ENCODE peak calls at places on chromosomes 1 and 21, in five cellular contexts. Q is adrenal gland; C is CD8-positive, alpha-beta memory T cell; I is hepatocyte; L is body of pancreas. X is an unnamed sample.

GRCh38 chr1:235426680-235427079 is 59.5 kb downstream of the TBCE start:
- DNase-seq in Q (no peak), C (no peak), I (no peak), L (no peak), X (no peak)

GRCh38 chr1:212463565-212464270 is 31.0 kb downstream of the NENF start:
- DNase-seq in Q (no peak), C (no peak), I (no peak), L (no peak), X (no peak)

GRCh38 chr21:39175154-39175553 is 8.1 kb downstream of the PSMG1 start:
- DNase-seq in Q (no peak), C (no peak), I (peak; percentile 29), L (no peak), X (peak; percentile 26)

GRCh38 chr1:11058595-11059165 is 1.1 kb downstream of the SRM start:
- DNase-seq in Q (no peak), C (no peak), I (no peak), L (peak; percentile 63), X (no peak)

GRCh38 chr1:90729484-90730246 is 12.6 kb upstream of the BARHL2 start:
- DNase-seq in Q (no peak), C (no peak), I (peak; percentile 47), L (no peak), X (no peak)

GRCh38 chr1:54337034-54337433 is 69.2 kb downstream of the SSBP3 start:
- DNase-seq in Q (no peak), C (no peak), I (no peak), L (no peak), X (no peak)

GRCh38 chr1:43434256-43434655 is 19.5 kb downstream of the HYI start:
- DNase-seq in Q (no peak), C (no peak), I (no peak), L (peak; percentile 7), X (no peak)

GRCh38 chr21:41926068-41926806 is 27.6 kb downstream of the C2CD2 start:
- DNase-seq in Q (peak; percentile 33), C (no peak), I (peak; percentile 54), L (peak; percentile 42), X (no peak)

GRCh38 chr1:229225331-229225782 is 45.6 kb upstream of the RAB4A start:
- DNase-seq in Q (no peak), C (no peak), I (peak; percentile 70), L (no peak), X (no peak)

GRCh38 chr1:212752256-212752933 is 39.2 kb downstream of the NSL1 start:
- DNase-seq in Q (no peak), C (no peak), I (no peak), L (no peak), X (no peak)

GRCh38 chr21:44752701-44753235 is 41.4 kb upstream of the TSPEAR start:
- DNase-seq in Q (no peak), C (no peak), I (peak; percentile 40), L (no peak), X (no peak)

GRCh38 chr21:30434033-30434631 is 4.1 kb downstream of the KRTAP13-4 start:
- DNase-seq in Q (no peak), C (no peak), I (peak; percentile 48), L (peak; percentile 43), X (peak; percentile 61)

GRCh38 chr1:234597894-234598293 is 12.1 kb downstream of the IRF2BP2 start:
- DNase-seq in Q (no peak), C (peak; percentile 31), I (peak; percentile 52), L (peak; percentile 61), X (peak; percentile 73)

GRCh38 chr1:102463328-102463727 is 466.6 kb upstream of the OLFM3 start:
- DNase-seq in Q (no peak), C (no peak), I (no peak), L (no peak), X (no peak)

GRCh38 chr1:67560580-67561285 is 124.3 kb upstream of the GADD45A start:
- DNase-seq in Q (no peak), C (no peak), I (no peak), L (no peak), X (peak; percentile 75)

GRCh38 chr1:18955442-18956188 is 861 bp downstream of the IFFO2 start:
- DNase-seq in Q (peak; percentile 49), C (peak; percentile 40), I (peak; percentile 70), L (peak; percentile 66), X (peak; percentile 52)

GRCh38 chr1:191206808-191207207 is 729.1 kb upstream of the BRINP3 start:
- DNase-seq in Q (no peak), C (no peak), I (no peak), L (no peak), X (peak; percentile 8)

GRCh38 chr1:68232354-68233148 is at the start of gene WLS:
- DNase-seq in Q (peak; percentile 84), C (no peak), I (peak; percentile 91), L (peak; percentile 80), X (peak; percentile 91)

GRCh38 chr1:240258910-240259309 is 167.2 kb downstream of the FMN2 start:
- DNase-seq in Q (no peak), C (no peak), I (no peak), L (no peak), X (no peak)

GRCh38 chr1:19204665-19205266 is 5.3 kb downstream of the UBR4 start:
- DNase-seq in Q (no peak), C (no peak), I (no peak), L (no peak), X (no peak)

GRCh38 chr1:46110521-46110920 is 21.9 kb downstream of the PIK3R3 start:
- DNase-seq in Q (no peak), C (no peak), I (no peak), L (no peak), X (no peak)

GRCh38 chr21:14273736-14274538 is 58.0 kb downstream of the RBM11 start:
- DNase-seq in Q (peak; percentile 73), C (no peak), I (peak; percentile 63), L (peak; percentile 68), X (no peak)

GRCh38 chr1:31054349-31054748 is 11.2 kb downstream of the PUM1 start:
- DNase-seq in Q (peak; percentile 33), C (no peak), I (no peak), L (no peak), X (no peak)

GRCh38 chr1:183106746-183107145 is 79.3 kb upstream of the LAMC2 start:
- DNase-seq in Q (no peak), C (no peak), I (no peak), L (no peak), X (no peak)

GRCh38 chr1:31306278-31306677 is 9.4 kb downstream of the ZCCHC17 start:
- DNase-seq in Q (no peak), C (no peak), I (peak; percentile 18), L (no peak), X (no peak)

GRCh38 chr21:27526451-27526850 is 559.6 kb upstream of the ADAMTS5 start:
- DNase-seq in Q (no peak), C (no peak), I (no peak), L (no peak), X (peak; percentile 11)

GRCh38 chr1:237712082-237712481 is 178.6 kb downstream of the ZP4 start:
- DNase-seq in Q (no peak), C (no peak), I (no peak), L (no peak), X (no peak)

DNA sequence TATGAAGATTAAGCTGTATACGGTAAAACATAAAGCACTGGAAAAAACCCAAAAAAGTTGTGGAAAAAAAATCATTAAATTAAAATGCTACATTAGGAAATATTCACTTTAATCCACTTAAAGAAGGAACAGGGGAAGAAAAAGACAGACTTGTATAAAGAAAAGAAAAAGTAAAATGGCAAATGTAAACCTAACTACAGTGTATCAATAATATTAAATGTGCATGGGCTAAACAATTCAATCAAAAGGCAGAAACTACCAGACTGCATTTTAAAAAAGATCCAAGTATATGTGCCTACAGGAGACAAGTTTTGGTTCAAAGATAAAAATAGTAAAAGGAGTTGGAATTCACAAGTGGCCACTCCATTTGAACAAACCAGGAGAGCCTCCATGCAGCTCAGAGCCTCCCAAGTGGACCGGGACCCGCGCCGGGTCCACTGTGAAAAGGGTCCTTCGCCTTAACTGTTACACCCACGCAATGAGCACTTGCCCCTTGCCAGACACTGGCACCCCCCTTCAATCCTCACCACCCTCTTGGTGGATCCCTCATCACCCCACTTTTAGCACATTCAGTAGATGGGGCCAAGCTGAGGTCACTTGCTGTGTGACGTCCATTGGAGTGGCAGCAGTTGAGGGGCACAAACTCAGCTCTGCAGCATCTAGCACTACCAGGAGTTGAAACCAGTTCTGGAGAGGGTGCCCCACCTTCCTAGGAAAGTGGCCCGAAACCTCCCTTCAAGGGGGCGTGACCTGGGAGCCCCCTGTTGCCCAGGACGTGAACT is 887 bp downstream of the C1orf174 start:
- DNase-seq in Q (no peak), C (no peak), I (peak; percentile 54), L (no peak), X (no peak)
- H3K27ac ChIP-seq in Q (peak overlapping the region; percentile 96), C (peak overlapping the region; percentile 91), I (peak overlapping the region; percentile 92), L (no peak overlapping the region), X (peak overlapping the region; percentile 96)

GRCh38 chr1:111176678-111177077 is 23.8 kb downstream of the DENND2D start:
- DNase-seq in Q (no peak), C (no peak), I (no peak), L (no peak), X (no peak)
- H3K36me3 ChIP-seq in Q (peaks cover 6% of the 10 kb centered on the region), C (peaks cover 5% of the 10 kb centered on the region), I (no peaks in the 10 kb centered on the region), L (no peaks in the 10 kb centered on the region), X (peaks cover 22% of the 10 kb centered on the region)

GRCh38 chr1:36137776-36138175 is 11.5 kb downstream of the TRAPPC3 start:
- DNase-seq in Q (no peak), C (no peak), I (no peak), L (no peak), X (no peak)

GRCh38 chr1:36136535-36136934 is 11.5 kb upstream of the COL8A2 start:
- DNase-seq in Q (peak; percentile 90), C (no peak), I (no peak), L (no peak), X (no peak)

GRCh38 chr1:36139521-36139920 is 9.8 kb downstream of the TRAPPC3 start:
- DNase-seq in Q (peak; percentile 68), C (no peak), I (no peak), L (no peak), X (no peak)

GRCh38 chr1:36134805-36135339 is 9.8 kb upstream of the COL8A2 start:
- DNase-seq in Q (peak; percentile 56), C (no peak), I (peak; percentile 76), L (peak; percentile 48), X (peak; percentile 77)

DNA sequence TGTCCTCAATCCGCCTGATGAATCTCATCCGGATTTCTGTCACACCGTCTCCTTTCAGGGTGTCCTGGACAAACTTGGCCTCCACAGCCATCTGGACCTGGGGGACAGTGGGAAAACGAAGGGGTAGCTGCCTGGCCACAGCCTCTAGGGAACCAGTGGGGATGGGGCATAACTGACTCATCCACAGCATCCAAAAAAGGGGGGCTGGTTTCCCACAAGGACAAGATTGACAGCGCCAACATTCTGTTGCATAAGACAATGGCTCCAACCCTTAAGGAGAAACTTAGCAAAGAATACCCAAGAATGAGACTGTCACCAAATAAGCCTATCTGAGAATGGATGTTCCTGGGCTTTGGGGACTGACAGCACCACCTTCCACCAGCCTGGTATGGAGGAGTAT is 12.1 kb downstream of the TRAPPC3 start:
- DNase-seq in Q (no peak), C (no peak), I (no peak), L (no peak), X (no peak)
- H3K4me1 ChIP-seq in Q (peaks cover 72% of the 10 kb centered on the region), C (no peaks in the 10 kb centered on the region), I (peaks cover 10% of the 10 kb centered on the region), L (peaks cover 44% of the 10 kb centered on the region), X (peaks cover 8% of the 10 kb centered on the region)

GRCh38 chr1:93256433-93256832 is 75.9 kb downstream of the CCDC18 start:
- DNase-seq in Q (no peak), C (no peak), I (no peak), L (no peak), X (no peak)
- H3K27ac ChIP-seq in Q (no peak overlapping the region), C (no peak overlapping the region), I (no peak overlapping the region), L (no peak overlapping the region), X (no peak overlapping the region)